ENCODE peak calls at places on chromosomes 6 and 20, in nine cellular contexts. One of them, this sample, is unnamed. For H3K4me1, the result is how much of the 10 kb centered on the place peaks cover.

GRCh38 chr6:10395171-10395945 is 19.5 kb downstream of the TFAP2A start:
- DNase-seq in lower lobe of right lung: no peak
- DNase-seq in CD4-positive, alpha-beta memory T cell: no peak
- DNase-seq in mammary epithelial cell: peak
- DNase-seq in heart right ventricle: no peak
- DNase-seq in transverse colon: no peak
- DNase-seq in Karpas-422: no peak
- DNase-seq in A673: no peak
- DNase-seq in CD8-positive, alpha-beta memory T cell: no peak
- DNase-seq in this sample: no peak

GRCh38 chr20:48238781-48239180 is 453.5 kb upstream of the SULF2 start:
- DNase-seq in heart right ventricle: no peak
- DNase-seq in mammary epithelial cell: no peak
- DNase-seq in A673: no peak
- DNase-seq in Karpas-422: no peak
- DNase-seq in lower lobe of right lung: no peak
- DNase-seq in CD4-positive, alpha-beta memory T cell: no peak
- DNase-seq in CD8-positive, alpha-beta memory T cell: no peak
- DNase-seq in transverse colon: no peak
- DNase-seq in this sample: no peak

GRCh38 chr6:87401832-87402231 is 5.9 kb upstream of the CFAP206 start:
- DNase-seq in CD8-positive, alpha-beta memory T cell: no peak
- DNase-seq in lower lobe of right lung: no peak
- DNase-seq in transverse colon: no peak
- DNase-seq in mammary epithelial cell: no peak
- DNase-seq in A673: no peak
- DNase-seq in Karpas-422: no peak
- DNase-seq in heart right ventricle: no peak
- DNase-seq in CD4-positive, alpha-beta memory T cell: no peak
- DNase-seq in this sample: no peak

GRCh38 chr20:56875052-56875663 is 246.1 kb downstream of the TFAP2C start:
- DNase-seq in Karpas-422: no peak
- DNase-seq in transverse colon: peak
- DNase-seq in CD8-positive, alpha-beta memory T cell: no peak
- DNase-seq in mammary epithelial cell: peak
- DNase-seq in A673: no peak
- DNase-seq in CD4-positive, alpha-beta memory T cell: no peak
- DNase-seq in heart right ventricle: no peak
- DNase-seq in lower lobe of right lung: no peak
- DNase-seq in this sample: no peak

GRCh38 chr6:107811591-107812218 is 12.4 kb downstream of the SCML4 start:
- DNase-seq in mammary epithelial cell: peak
- DNase-seq in Karpas-422: no peak
- DNase-seq in lower lobe of right lung: no peak
- DNase-seq in CD4-positive, alpha-beta memory T cell: no peak
- DNase-seq in transverse colon: no peak
- DNase-seq in CD8-positive, alpha-beta memory T cell: no peak
- DNase-seq in A673: no peak
- DNase-seq in heart right ventricle: no peak
- DNase-seq in this sample: no peak

GRCh38 chr6:82775361-82775760 is 290.3 kb downstream of the UBE3D start:
- DNase-seq in lower lobe of right lung: no peak
- DNase-seq in CD8-positive, alpha-beta memory T cell: no peak
- DNase-seq in mammary epithelial cell: no peak
- DNase-seq in A673: no peak
- DNase-seq in Karpas-422: no peak
- DNase-seq in transverse colon: no peak
- DNase-seq in heart right ventricle: no peak
- DNase-seq in CD4-positive, alpha-beta memory T cell: no peak
- DNase-seq in this sample: no peak

GRCh38 chr20:61742097-61742805 is 323.4 kb downstream of the TAF4 start:
- DNase-seq in Karpas-422: no peak
- DNase-seq in CD4-positive, alpha-beta memory T cell: no peak
- DNase-seq in lower lobe of right lung: peak
- DNase-seq in transverse colon: no peak
- DNase-seq in mammary epithelial cell: no peak
- DNase-seq in heart right ventricle: no peak
- DNase-seq in A673: no peak
- DNase-seq in CD8-positive, alpha-beta memory T cell: no peak
- DNase-seq in this sample: no peak

GRCh38 chr6:30154709-30155521 is 6.1 kb downstream of the TRIM10 start:
- DNase-seq in mammary epithelial cell: peak
- DNase-seq in A673: peak
- DNase-seq in transverse colon: peak
- DNase-seq in CD8-positive, alpha-beta memory T cell: no peak
- DNase-seq in lower lobe of right lung: no peak
- DNase-seq in Karpas-422: no peak
- DNase-seq in heart right ventricle: no peak
- DNase-seq in CD4-positive, alpha-beta memory T cell: no peak
- DNase-seq in this sample: no peak

GRCh38 chr20:48155231-48155630 is 369.9 kb upstream of the SULF2 start:
- DNase-seq in heart right ventricle: no peak
- DNase-seq in mammary epithelial cell: no peak
- DNase-seq in lower lobe of right lung: no peak
- DNase-seq in transverse colon: no peak
- DNase-seq in Karpas-422: no peak
- DNase-seq in A673: no peak
- DNase-seq in CD4-positive, alpha-beta memory T cell: no peak
- DNase-seq in CD8-positive, alpha-beta memory T cell: no peak
- DNase-seq in this sample: no peak

GRCh38 chr6:1082040-1082935 is 229.6 kb upstream of the FOXQ1 start:
- DNase-seq in transverse colon: no peak
- DNase-seq in mammary epithelial cell: peak
- DNase-seq in lower lobe of right lung: no peak
- DNase-seq in A673: no peak
- DNase-seq in CD4-positive, alpha-beta memory T cell: no peak
- DNase-seq in Karpas-422: no peak
- DNase-seq in CD8-positive, alpha-beta memory T cell: no peak
- DNase-seq in heart right ventricle: no peak
- DNase-seq in this sample: no peak

GRCh38 chr20:4585104-4585753 is 136.5 kb upstream of the PRND start:
- DNase-seq in Karpas-422: no peak
- DNase-seq in CD8-positive, alpha-beta memory T cell: no peak
- DNase-seq in A673: peak
- DNase-seq in CD4-positive, alpha-beta memory T cell: no peak
- DNase-seq in mammary epithelial cell: peak
- DNase-seq in transverse colon: no peak
- DNase-seq in lower lobe of right lung: no peak
- DNase-seq in heart right ventricle: no peak
- DNase-seq in this sample: no peak

GRCh38 chr20:53547664-53548239 is 45.9 kb downstream of the ZNF217 start:
- DNase-seq in lower lobe of right lung: no peak
- DNase-seq in heart right ventricle: peak
- DNase-seq in CD8-positive, alpha-beta memory T cell: no peak
- DNase-seq in CD4-positive, alpha-beta memory T cell: peak
- DNase-seq in transverse colon: peak
- DNase-seq in Karpas-422: peak
- DNase-seq in mammary epithelial cell: peak
- DNase-seq in A673: peak
- DNase-seq in this sample: no peak

GRCh38 chr20:47610945-47611250 is 109.2 kb downstream of the NCOA3 start:
- DNase-seq in transverse colon: no peak
- DNase-seq in CD4-positive, alpha-beta memory T cell: peak
- DNase-seq in mammary epithelial cell: no peak
- DNase-seq in CD8-positive, alpha-beta memory T cell: no peak
- DNase-seq in Karpas-422: no peak
- DNase-seq in heart right ventricle: no peak
- DNase-seq in lower lobe of right lung: no peak
- DNase-seq in A673: no peak
- DNase-seq in this sample: no peak

GRCh38 chr20:31860431-31861345 is 9.6 kb downstream of the DUSP15 start:
- DNase-seq in CD4-positive, alpha-beta memory T cell: no peak
- DNase-seq in heart right ventricle: no peak
- DNase-seq in Karpas-422: no peak
- DNase-seq in transverse colon: peak
- DNase-seq in mammary epithelial cell: peak
- DNase-seq in A673: no peak
- DNase-seq in lower lobe of right lung: no peak
- DNase-seq in CD8-positive, alpha-beta memory T cell: no peak
- DNase-seq in this sample: peak

GRCh38 chr6:71584712-71585436 is 296.3 kb downstream of the OGFRL1 start:
- DNase-seq in transverse colon: no peak
- DNase-seq in mammary epithelial cell: no peak
- DNase-seq in Karpas-422: no peak
- DNase-seq in A673: no peak
- DNase-seq in CD8-positive, alpha-beta memory T cell: no peak
- DNase-seq in CD4-positive, alpha-beta memory T cell: no peak
- DNase-seq in lower lobe of right lung: no peak
- DNase-seq in heart right ventricle: no peak
- DNase-seq in this sample: peak
- H3K4me1 ChIP-seq in transverse colon: under half
- H3K4me1 ChIP-seq in mammary epithelial cell: under half
- H3K4me1 ChIP-seq in Karpas-422: under half
- H3K4me1 ChIP-seq in A673: under half
- H3K4me1 ChIP-seq in CD8-positive, alpha-beta memory T cell: under half
- H3K4me1 ChIP-seq in CD4-positive, alpha-beta memory T cell: under half
- H3K4me1 ChIP-seq in lower lobe of right lung: under half
- H3K4me1 ChIP-seq in heart right ventricle: under half
- H3K4me1 ChIP-seq in this sample: under half

GRCh38 chr6:124158024-124158423 is 354.4 kb downstream of the NKAIN2 start:
- DNase-seq in lower lobe of right lung: no peak
- DNase-seq in CD4-positive, alpha-beta memory T cell: no peak
- DNase-seq in Karpas-422: no peak
- DNase-seq in A673: no peak
- DNase-seq in CD8-positive, alpha-beta memory T cell: no peak
- DNase-seq in mammary epithelial cell: no peak
- DNase-seq in transverse colon: no peak
- DNase-seq in heart right ventricle: no peak
- DNase-seq in this sample: no peak
- H3K27ac ChIP-seq in lower lobe of right lung: no peak
- H3K27ac ChIP-seq in CD4-positive, alpha-beta memory T cell: no peak
- H3K27ac ChIP-seq in Karpas-422: no peak
- H3K27ac ChIP-seq in A673: no peak
- H3K27ac ChIP-seq in CD8-positive, alpha-beta memory T cell: no peak
- H3K27ac ChIP-seq in mammary epithelial cell: no peak
- H3K27ac ChIP-seq in transverse colon: no peak
- H3K27ac ChIP-seq in heart right ventricle: no peak
- H3K27ac ChIP-seq in this sample: no peak

DNA sequence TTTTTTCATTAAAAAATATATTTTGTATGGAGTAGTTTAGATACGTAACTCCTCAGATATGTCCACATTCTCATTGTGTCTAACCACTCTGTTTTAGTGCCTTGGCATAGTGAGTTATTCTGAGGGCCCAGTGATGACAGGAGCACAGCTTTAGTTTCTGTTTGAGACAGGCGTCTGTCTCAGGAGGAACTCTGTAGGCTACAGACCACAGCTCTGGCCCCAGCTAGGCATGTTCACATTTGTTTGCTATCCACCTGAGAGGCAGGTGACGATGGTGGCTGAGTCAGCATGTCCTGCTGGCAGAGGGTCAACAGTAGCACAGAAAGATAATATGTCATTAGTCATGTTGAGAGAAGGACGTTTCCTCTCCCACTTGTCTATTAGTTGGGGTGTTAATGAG is 16.3 kb downstream of the LRRC1 start:
- DNase-seq in heart right ventricle: no peak
- DNase-seq in transverse colon: peak
- DNase-seq in CD4-positive, alpha-beta memory T cell: no peak
- DNase-seq in Karpas-422: no peak
- DNase-seq in A673: no peak
- DNase-seq in mammary epithelial cell: peak
- DNase-seq in lower lobe of right lung: peak
- DNase-seq in CD8-positive, alpha-beta memory T cell: no peak
- DNase-seq in this sample: no peak
- H3K4me1 ChIP-seq in heart right ventricle: under half
- H3K4me1 ChIP-seq in transverse colon: under half
- H3K4me1 ChIP-seq in CD4-positive, alpha-beta memory T cell: under half
- H3K4me1 ChIP-seq in Karpas-422: under half
- H3K4me1 ChIP-seq in A673: under half
- H3K4me1 ChIP-seq in mammary epithelial cell: under half
- H3K4me1 ChIP-seq in lower lobe of right lung: under half
- H3K4me1 ChIP-seq in CD8-positive, alpha-beta memory T cell: under half
- H3K4me1 ChIP-seq in this sample: under half

DNA sequence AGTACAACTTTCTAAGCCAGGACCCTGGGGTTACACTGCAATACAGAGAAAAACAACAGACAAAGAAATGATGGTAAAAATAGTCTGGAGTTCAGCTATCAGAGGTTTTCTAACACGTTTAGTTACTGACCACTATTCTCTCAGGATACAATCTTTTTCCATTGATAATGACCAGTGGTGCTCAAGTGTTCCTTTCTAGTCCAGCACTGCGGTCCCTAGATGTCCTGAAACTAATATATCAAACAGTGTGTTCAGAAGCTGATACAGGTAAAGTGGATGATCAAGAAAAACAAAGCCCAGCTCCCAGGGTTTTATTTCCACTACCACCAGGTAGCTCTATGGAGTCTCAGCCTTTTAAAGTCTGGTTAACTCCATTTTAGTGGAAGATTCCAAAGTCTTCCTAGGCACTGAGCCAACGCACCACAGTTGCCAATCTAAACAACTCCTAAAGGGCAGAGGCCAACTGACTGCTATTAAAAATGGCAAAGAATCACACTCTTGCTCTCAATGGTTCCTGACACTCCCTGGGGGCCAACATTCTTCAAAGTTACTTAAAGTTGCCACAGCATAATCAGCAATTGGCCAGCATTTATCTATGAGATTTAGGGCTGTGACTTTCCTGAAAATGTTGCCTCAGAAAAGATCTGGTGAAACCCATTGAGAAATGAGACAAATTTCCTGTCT is 38.2 kb downstream of the DZANK1 start:
- DNase-seq in mammary epithelial cell: no peak
- DNase-seq in CD4-positive, alpha-beta memory T cell: no peak
- DNase-seq in Karpas-422: no peak
- DNase-seq in transverse colon: peak
- DNase-seq in lower lobe of right lung: no peak
- DNase-seq in A673: peak
- DNase-seq in heart right ventricle: peak
- DNase-seq in CD8-positive, alpha-beta memory T cell: no peak
- DNase-seq in this sample: peak
- H3K27ac ChIP-seq in mammary epithelial cell: no peak
- H3K27ac ChIP-seq in CD4-positive, alpha-beta memory T cell: no peak
- H3K27ac ChIP-seq in Karpas-422: no peak
- H3K27ac ChIP-seq in transverse colon: peak
- H3K27ac ChIP-seq in lower lobe of right lung: peak
- H3K27ac ChIP-seq in A673: no peak
- H3K27ac ChIP-seq in heart right ventricle: no peak
- H3K27ac ChIP-seq in CD8-positive, alpha-beta memory T cell: no peak
- H3K27ac ChIP-seq in this sample: no peak

This sample was measured in right cardiac atrium.